ENCODE peak calls at places on chromosomes 6 and 20, in four cellular contexts. G is fibroblast of the aortic adventitia, R is foreskin keratinocyte, Z is right atrium auricular region. H is an unnamed sample.

GRCh38 chr6:45619994-45620471 is 242.3 kb upstream of the SUPT3H start:
- DNase-seq in G (no peak), R (no peak), Z (no peak), H (no peak)

GRCh38 chr6:145801021-145801420 is 13.6 kb downstream of the FBXO30 start:
- DNase-seq in G (no peak), R (peak; percentile 23), Z (no peak), H (no peak)

GRCh38 chr20:47973519-47974233 is 188.4 kb upstream of the SULF2 start:
- DNase-seq in G (no peak), R (no peak), Z (no peak), H (no peak)

GRCh38 chr6:153090241-153090930 is 40.7 kb downstream of the RGS17 start:
- DNase-seq in G (peak; percentile 83), R (peak; percentile 78), Z (no peak), H (peak; percentile 29)

GRCh38 chr6:145882121-145882531 is 67.5 kb upstream of the FBXO30 start:
- DNase-seq in G (no peak), R (no peak), Z (no peak), H (no peak)

GRCh38 chr6:121881974-121882667 is 446.7 kb downstream of the GJA1 start:
- DNase-seq in G (peak; percentile 90), R (no peak), Z (no peak), H (no peak)

GRCh38 chr20:52103911-52104545 is 87.6 kb downstream of the ZFP64 start:
- DNase-seq in G (no peak), R (peak; percentile 19), Z (no peak), H (peak; percentile 26)

GRCh38 chr6:6585003-6585311 is 3.6 kb upstream of the LY86 start:
- DNase-seq in G (no peak), R (no peak), Z (no peak), H (no peak)

GRCh38 chr6:158817298-158818007 is 1.7 kb downstream of the EZR start:
- DNase-seq in G (peak; percentile 26), R (no peak), Z (peak; percentile 79), H (no peak)

GRCh38 chr6:127618729-127619128 is 41.8 kb downstream of the C6orf58 start:
- DNase-seq in G (peak; percentile 29), R (peak; percentile 70), Z (no peak), H (peak; percentile 38)

GRCh38 chr6:84645563-84646266 is 118.7 kb downstream of the TBX18 start:
- DNase-seq in G (peak; percentile 77), R (no peak), Z (no peak), H (peak; percentile 38)

GRCh38 chr20:62405108-62405980 is 1.7 kb downstream of the CABLES2 start:
- DNase-seq in G (peak; percentile 46), R (no peak), Z (peak; percentile 71), H (peak; percentile 73)

GRCh38 chr6:137765044-137765443 is 102.0 kb upstream of the TNFAIP3 start:
- DNase-seq in G (peak; percentile 21), R (peak; percentile 94), Z (no peak), H (peak; percentile 15)

GRCh38 chr20:63696311-63696627 is 183 bp upstream of the TNFRSF6B start:
- DNase-seq in G (no peak), R (peak; percentile 88), Z (no peak), H (peak; percentile 95)

GRCh38 chr20:18144541-18145099 is 7.0 kb downstream of the KAT14 start:
- DNase-seq in G (no peak), R (peak; percentile 76), Z (no peak), H (peak; percentile 63)

GRCh38 chr6:50185006-50185405 is 135.3 kb upstream of the DEFB112 start:
- DNase-seq in G (no peak), R (no peak), Z (no peak), H (no peak)

GRCh38 chr20:7908905-7909304 is 31.4 kb downstream of the HAO1 start:
- DNase-seq in G (no peak), R (no peak), Z (no peak), H (no peak)

GRCh38 chr6:84854801-84855400 is 90.5 kb upstream of the TBX18 start:
- DNase-seq in G (no peak), R (no peak), Z (no peak), H (no peak)

GRCh38 chr20:57672164-57672563 is 37.7 kb downstream of the PMEPA1 start:
- DNase-seq in G (peak; percentile 17), R (no peak), Z (peak; percentile 86), H (no peak)

GRCh38 chr6:1179571-1180459 is 132.1 kb upstream of the FOXQ1 start:
- DNase-seq in G (no peak), R (no peak), Z (no peak), H (no peak)

GRCh38 chr6:95142661-95143060 is 434.7 kb upstream of the MANEA start:
- DNase-seq in G (no peak), R (peak; percentile 56), Z (no peak), H (no peak)

GRCh38 chr6:86966271-86966670 is 28.9 kb downstream of the HTR1E start:
- DNase-seq in G (no peak), R (no peak), Z (no peak), H (no peak)

GRCh38 chr6:149043476-149044130 is 273.9 kb upstream of the TAB2 start:
- DNase-seq in G (no peak), R (no peak), Z (no peak), H (no peak)

GRCh38 chr6:127180421-127180820 is 62.0 kb downstream of the RSPO3 start:
- DNase-seq in G (no peak), R (no peak), Z (no peak), H (no peak)

DNA sequence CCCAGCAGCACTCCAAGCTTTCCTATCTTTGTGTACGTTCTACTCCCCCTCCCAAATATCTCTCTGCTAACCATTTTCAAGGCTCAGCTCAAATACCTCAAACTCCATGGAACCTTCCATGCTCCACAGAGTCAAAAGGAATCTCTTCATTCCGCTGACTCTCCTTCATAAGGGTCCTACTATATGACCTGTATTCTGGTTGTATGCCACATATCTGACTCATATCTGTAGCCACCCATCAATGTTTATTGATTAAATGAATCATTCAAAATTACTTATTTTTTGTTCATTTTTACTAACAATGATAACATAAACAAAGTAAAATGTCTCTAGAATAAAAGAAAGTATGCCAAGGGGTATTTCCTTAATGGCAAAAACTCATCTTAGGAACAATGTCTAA is 123.2 kb downstream of the ARHGAP18 start:
- DNase-seq in G (peak; percentile 21), R (no peak), Z (no peak), H (no peak)
- TF ChIP-seq CTCF in G (no peak), R (no peak), Z (no peak), H (no peak)

GRCh38 chr6:106684011-106684410 is 54.6 kb downstream of the QRSL1 start:
- DNase-seq in G (no peak), R (no peak), Z (no peak), H (no peak)

GRCh38 chr6:106685833-106686232 is 56.5 kb downstream of the QRSL1 start:
- DNase-seq in G (no peak), R (peak; percentile 9), Z (no peak), H (no peak)

GRCh38 chr6:106692823-106693216 is 63.4 kb downstream of the QRSL1 start:
- DNase-seq in G (no peak), R (no peak), Z (no peak), H (no peak)

GRCh38 chr6:106692112-106692822 is 62.9 kb downstream of the QRSL1 start:
- DNase-seq in G (peak; percentile 71), R (peak; percentile 45), Z (no peak), H (peak; percentile 33)

GRCh38 chr6:106688177-106688951 is 59.0 kb downstream of the QRSL1 start:
- DNase-seq in G (peak; percentile 9), R (no peak), Z (no peak), H (no peak)
- TF ChIP-seq CTCF in G (no peak), R (peak; percentile 41), Z (no peak), H (no peak)

GRCh38 chr20:50380697-50381040 is 129.5 kb upstream of the PTPN1 start:
- DNase-seq in G (peak; percentile 65), R (no peak), Z (no peak), H (no peak)
- TF ChIP-seq CTCF in G (peak; percentile 73), R (peak; percentile 65), Z (peak; percentile 58), H (no peak)

GRCh38 chr6:108175592-108176279 is 9.9 kb downstream of the NR2E1 start:
- DNase-seq in G (no peak), R (no peak), Z (no peak), H (no peak)
- TF ChIP-seq CTCF in G (no peak), R (peak; percentile 37), Z (no peak), H (no peak)

DNA sequence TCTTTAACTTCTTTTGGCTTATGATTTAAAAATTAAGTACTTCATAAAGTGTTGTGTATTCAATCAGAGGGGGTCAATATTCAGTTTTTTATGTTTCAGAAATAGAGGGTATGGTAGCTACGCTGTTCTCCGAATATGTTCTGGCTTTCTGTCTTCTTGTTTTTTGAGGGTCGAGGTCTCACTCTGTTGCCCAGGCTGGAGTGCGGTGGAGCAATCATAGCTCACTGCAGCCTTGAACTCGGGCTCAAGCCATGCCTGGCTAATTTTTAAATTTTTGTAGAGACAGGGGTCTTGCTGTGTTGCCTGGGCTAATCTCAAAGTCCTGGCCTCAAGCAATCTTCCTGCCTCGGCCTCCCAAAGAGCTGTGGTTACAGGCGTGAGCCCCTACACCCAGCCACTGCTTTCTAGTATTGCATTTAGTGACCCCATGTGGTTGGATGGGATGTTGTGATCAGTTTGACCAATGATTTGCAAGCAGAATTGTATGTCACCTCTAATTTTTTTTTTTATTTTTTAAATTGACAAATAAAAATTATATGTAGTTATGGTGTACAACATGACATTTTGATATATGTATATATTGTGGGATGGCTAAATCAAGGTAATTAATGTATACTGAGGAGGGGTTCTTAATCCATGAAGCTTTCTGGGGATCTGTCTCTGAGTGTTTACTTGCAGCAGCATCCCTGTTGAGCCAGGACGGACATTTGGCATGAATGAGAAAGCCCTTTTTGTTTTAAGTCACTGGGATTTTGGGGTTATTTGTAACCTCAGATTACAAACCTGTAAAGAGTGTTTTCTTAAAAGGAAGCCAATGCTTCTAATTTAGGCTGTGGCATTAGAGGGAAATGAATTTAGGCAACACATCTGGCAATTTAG is 38.5 kb upstream of the DEK start:
- DNase-seq in G (peak; percentile 19), R (no peak), Z (no peak), H (no peak)
- TF ChIP-seq CTCF in G (no peak), R (peak; percentile 26), Z (peak; percentile 40), H (no peak)

DNA sequence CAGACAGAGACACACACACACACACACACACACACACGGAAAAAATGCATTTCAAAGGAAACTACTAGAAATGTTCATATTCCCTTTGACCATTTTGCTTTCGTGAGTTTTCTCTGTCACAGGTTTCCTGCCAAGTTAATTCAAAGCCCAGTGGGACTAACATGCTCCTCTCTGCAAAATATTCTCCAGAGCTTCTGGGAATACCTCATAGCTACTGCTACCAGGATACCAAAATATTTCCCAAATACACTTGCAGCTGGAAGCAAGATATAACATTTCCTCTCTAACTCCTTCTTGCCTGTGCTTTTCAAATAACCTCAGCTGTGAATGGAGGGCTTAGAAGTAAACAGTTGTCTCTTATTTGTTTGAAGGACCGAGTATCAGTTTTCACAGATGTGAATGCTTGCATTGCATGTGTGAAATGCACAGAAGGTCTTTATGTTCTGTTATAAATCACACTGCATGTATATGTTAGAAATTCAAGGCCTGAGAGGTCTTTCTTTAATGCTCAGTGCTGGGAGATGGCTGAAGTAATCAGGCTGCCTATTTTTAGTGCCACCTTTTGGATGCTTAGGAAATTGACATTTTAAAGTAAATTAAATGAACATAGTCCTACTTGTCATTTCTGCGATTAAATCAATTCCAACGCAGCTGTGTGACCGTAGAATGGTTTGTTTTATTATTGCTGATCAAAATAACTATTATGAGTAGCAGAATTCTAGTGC is 8.7 kb upstream of the FAM209A start:
- DNase-seq in G (peak; percentile 14), R (no peak), Z (no peak), H (no peak)
- TF ChIP-seq CTCF in G (no peak), R (peak; percentile 47), Z (peak; percentile 41), H (peak; percentile 55)

H was measured in RWPE1.